ENCODE peak calls at places on chromosome 2, in four cellular contexts. D is K562, Q is GM12878, O is HepG2. H is an unnamed sample.

GRCh38 chr2:187644991-187645390 is 90.8 kb upstream of the TFPI start:
- DNase-seq in Q (no peak), D (no peak), O (no peak), H (no peak)

GRCh38 chr2:46198164-46198883 is 98.9 kb upstream of the EPAS1 start:
- DNase-seq in O (no peak), Q (no peak), D (no peak), H (no peak)

GRCh38 chr2:134120160-134120717 is 133.6 kb upstream of the MGAT5 start:
- DNase-seq in O (no peak), D (peak), Q (no peak), H (no peak)

GRCh38 chr2:72745679-72746368 is 80.0 kb downstream of the EXOC6B start:
- DNase-seq in Q (no peak), D (peak), O (peak), H (peak)

GRCh38 chr2:210915912-210916311 is 359.5 kb downstream of the CPS1 start:
- DNase-seq in Q (no peak), D (no peak), O (peak), H (no peak)

GRCh38 chr2:96869824-96870630 is at the start of gene SEMA4C:
- DNase-seq in D (peak), Q (no peak), O (no peak), H (peak)

GRCh38 chr2:170155022-170155722 is 22.8 kb upstream of the MYO3B start:
- DNase-seq in D (peak), Q (no peak), O (no peak), H (peak)

GRCh38 chr2:20378891-20379519 is 28.4 kb upstream of the PUM2 start:
- DNase-seq in Q (no peak), O (peak), D (peak), H (peak)

GRCh38 chr2:199108056-199108455 is 349.7 kb downstream of the SATB2 start:
- DNase-seq in D (no peak), Q (no peak), O (no peak), H (no peak)

GRCh38 chr2:51624995-51625394 is 593.1 kb upstream of the NRXN1 start:
- DNase-seq in O (no peak), Q (no peak), D (no peak), H (no peak)

GRCh38 chr2:216017365-216017764 is 4.0 kb upstream of the MREG start:
- DNase-seq in O (no peak), Q (peak), D (no peak), H (peak)

GRCh38 chr2:212732860-212733259 is 194.3 kb upstream of the ERBB4 start:
- DNase-seq in D (no peak), O (no peak), Q (no peak), H (no peak)

GRCh38 chr2:233706720-233707119 is 6.0 kb upstream of the UGT1A5 start:
- DNase-seq in D (no peak), Q (no peak), O (no peak), H (no peak)

GRCh38 chr2:160380000-160380570 is 113.5 kb downstream of the RBMS1 start:
- DNase-seq in O (no peak), Q (no peak), D (no peak), H (no peak)
- TF ChIP-seq POLR2AphosphoS2 in O (no peak), Q (no peak), D (no peak), H (no peak)

GRCh38 chr2:218021536-218022071 is 18.8 kb upstream of the TNS1 start:
- DNase-seq in Q (no peak), D (no peak), O (no peak), H (no peak)
- TF ChIP-seq MYC in Q (no peak), D (no peak), O (no peak), H (no peak)

DNA sequence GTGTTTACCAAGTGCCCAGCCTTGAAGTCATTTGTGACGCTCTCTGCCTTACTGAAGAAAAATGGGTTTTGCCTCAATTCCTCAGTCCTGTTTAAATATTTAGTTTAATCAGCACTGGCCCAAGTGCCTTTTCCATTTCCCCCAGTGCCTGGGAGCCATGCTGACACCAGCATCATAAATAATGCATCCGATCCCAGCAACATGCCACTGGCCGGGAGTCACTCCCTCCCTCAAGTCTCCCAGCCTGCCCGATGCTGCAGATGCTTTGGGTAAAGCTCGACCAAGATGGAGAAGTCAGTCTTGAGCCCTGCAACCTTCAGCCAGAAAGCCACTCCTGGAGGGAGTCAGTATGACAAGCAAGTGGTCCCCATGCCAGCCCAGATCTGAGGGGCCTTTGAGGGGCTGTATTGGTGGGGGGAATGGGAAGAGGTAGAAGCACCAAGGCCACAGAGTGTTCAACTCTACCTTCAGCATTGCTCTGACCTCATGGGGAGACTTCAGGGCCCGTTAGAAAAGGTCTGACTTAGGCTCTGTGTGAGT is 12.0 kb upstream of the MTA3 start:
- DNase-seq in O (no peak), D (no peak), Q (no peak), H (no peak)
- TF ChIP-seq POLR2AphosphoS2 in O (no peak), D (no peak), Q (no peak), H (no peak)

GRCh38 chr2:119216994-119217393 is 6.6 kb upstream of the STEAP3 start:
- DNase-seq in Q (no peak), O (no peak), D (no peak), H (no peak)
- TF ChIP-seq MYC in Q (no peak), O (no peak), D (no peak), H (no peak)

DNA sequence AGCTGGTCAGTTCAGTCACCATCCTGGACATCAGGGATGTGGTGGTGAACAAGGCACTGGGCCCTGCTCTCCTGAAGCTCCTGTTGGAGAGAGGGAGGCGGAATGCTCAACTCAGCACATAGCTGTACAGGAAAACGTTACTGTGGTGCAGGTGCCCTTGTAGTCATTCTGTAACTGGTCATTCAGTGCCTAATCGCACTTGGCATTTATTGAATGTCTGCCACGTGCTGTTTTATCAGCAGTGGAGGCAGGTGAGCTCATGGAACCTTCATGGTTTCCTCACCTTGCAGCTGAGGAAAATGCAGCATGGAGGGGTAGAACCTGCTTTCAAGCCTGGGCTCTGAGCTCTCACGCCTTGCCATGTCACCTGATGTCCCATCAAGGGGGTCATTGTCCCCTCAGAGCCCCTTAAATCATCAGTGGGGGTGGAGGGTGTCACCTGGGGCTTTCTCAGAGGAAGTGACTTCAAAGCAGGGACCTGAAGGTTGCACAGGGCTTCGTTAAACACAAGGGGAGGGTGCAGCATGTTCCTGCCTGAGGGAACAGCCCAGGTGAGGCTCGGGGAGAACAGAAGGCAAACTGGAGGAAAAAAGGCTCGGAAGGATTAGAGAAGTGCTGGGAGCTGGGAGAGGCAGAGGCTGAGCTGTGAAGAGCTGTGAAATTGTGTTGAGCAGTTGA is 56.0 kb upstream of the RPL31 start:
- DNase-seq in D (no peak), Q (no peak), O (no peak), H (no peak)
- TF ChIP-seq POLR2AphosphoS2 in D (no peak), Q (no peak), O (no peak), H (no peak)

DNA sequence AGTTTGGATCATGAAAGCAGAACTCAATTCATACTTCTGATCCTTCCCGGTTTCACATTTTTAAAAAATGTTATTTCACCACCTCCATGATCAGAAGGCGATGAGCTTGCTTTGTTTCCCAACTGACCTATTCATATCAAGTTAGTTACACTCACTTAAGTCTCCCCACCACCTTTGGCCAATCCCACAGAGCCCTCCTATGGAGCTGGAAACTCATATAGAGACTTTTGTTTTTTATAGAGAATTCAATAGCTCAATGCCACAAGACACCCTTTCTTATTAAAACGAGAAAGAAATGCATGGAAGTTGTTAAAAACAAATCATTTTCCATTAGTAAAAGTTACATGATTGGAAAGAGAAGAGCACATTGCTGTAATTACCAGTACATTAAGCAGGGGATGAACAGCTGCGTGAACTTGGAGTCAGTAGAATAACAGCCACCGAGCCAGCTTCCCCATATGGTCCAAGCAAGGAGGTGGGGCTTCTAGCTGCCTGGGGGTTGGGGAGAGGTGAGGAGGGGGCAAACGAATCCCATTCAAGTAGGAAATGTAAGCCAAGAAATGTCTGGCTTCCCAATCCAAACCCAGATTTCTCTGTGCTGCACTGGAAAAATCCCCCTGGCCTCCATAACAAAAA is 614.6 kb downstream of the IRS1 start:
- DNase-seq in O (no peak), Q (no peak), D (no peak), H (peak)
- TF ChIP-seq MYC in O (no peak), Q (no peak), D (no peak), H (no peak)

GRCh38 chr2:195820373-195820772 is 163.3 kb downstream of the SLC39A10 start:
- DNase-seq in O (no peak), Q (no peak), D (no peak), H (no peak)
- TF ChIP-seq POLR2AphosphoS2 in O (no peak), Q (no peak), D (no peak), H (no peak)

H was measured in A549.